ENCODE peak calls at places on chromosomes 16 and 17, in eight cellular contexts. N is endodermal cell, G is psoas muscle, J is GM23338, S is pancreas, T is lower lobe of right lung, R is heart left ventricle, Z is SK-N-SH. Y is an unnamed sample. For H3K4me1 and H3K36me3, the result is how much of the 10 kb centered on the place peaks cover.

GRCh38 chr17:56629450-56630187 is 36.1 kb downstream of the NOG start:
- DNase-seq in T (no peak), Z (peak), J (peak), S (no peak), N (peak), G (no peak), R (no peak), Y (peak)

GRCh38 chr16:78775161-78775561 is 675.7 kb downstream of the WWOX start:
- DNase-seq in G (no peak), Z (no peak), R (no peak), T (no peak), N (no peak), J (no peak), S (no peak), Y (no peak)

GRCh38 chr16:20871258-20871657 is 28.9 kb downstream of the DCUN1D3 start:
- DNase-seq in N (no peak), R (no peak), G (no peak), Z (no peak), J (no peak), T (no peak), S (no peak), Y (no peak)

GRCh38 chr16:74309789-74310781 is 13.5 kb downstream of the PSMD7 start:
- DNase-seq in Z (peak), R (no peak), N (peak), T (no peak), J (peak), G (no peak), S (no peak), Y (peak)

GRCh38 chr16:78589331-78589730 is 489.9 kb downstream of the WWOX start:
- DNase-seq in Z (no peak), T (no peak), G (no peak), S (no peak), R (no peak), N (no peak), J (no peak), Y (no peak)

GRCh38 chr17:38498353-38498752 is 70.1 kb downstream of the ARHGAP23 start:
- DNase-seq in G (no peak), R (no peak), N (peak), Z (no peak), T (no peak), J (peak), S (no peak), Y (no peak)

GRCh38 chr16:73126453-73126853 is 78.5 kb upstream of the ZFHX3 start:
- DNase-seq in S (peak), Z (no peak), J (no peak), T (no peak), R (peak), G (peak), N (no peak), Y (no peak)

GRCh38 chr17:8124350-8125195 is 667 bp upstream of the HES7 start:
- DNase-seq in N (peak), Z (no peak), G (no peak), T (no peak), J (no peak), S (no peak), R (no peak), Y (peak)

GRCh38 chr16:63623551-63624039 is 1498.3 kb downstream of the CDH11 start:
- DNase-seq in N (no peak), T (no peak), J (no peak), R (no peak), G (no peak), Z (no peak), S (no peak), Y (no peak)

GRCh38 chr17:57260325-57261083 is 4.2 kb downstream of the MSI2 start:
- DNase-seq in J (no peak), N (peak), S (no peak), G (no peak), T (no peak), R (no peak), Z (no peak), Y (no peak)

GRCh38 chr16:72990003-72990521 is 57.9 kb downstream of the ZFHX3 start:
- DNase-seq in T (no peak), S (no peak), N (peak), R (peak), G (peak), Z (no peak), J (peak), Y (peak)

GRCh38 chr17:13419676-13420075 is 182.1 kb downstream of the HS3ST3A1 start:
- DNase-seq in S (no peak), J (no peak), R (no peak), G (no peak), Z (no peak), N (no peak), T (no peak), Y (no peak)

GRCh38 chr16:86549893-86550190 is 5.2 kb downstream of the MTHFSD start:
- DNase-seq in G (no peak), N (no peak), Z (no peak), T (no peak), S (no peak), J (no peak), R (no peak), Y (no peak)

GRCh38 chr16:82671743-82672142 is 45.0 kb downstream of the CDH13 start:
- DNase-seq in Z (no peak), N (no peak), S (no peak), G (no peak), J (peak), R (no peak), T (no peak), Y (no peak)

GRCh38 chr17:82957961-82958491 is 118.2 kb upstream of the ZNF750 start:
- DNase-seq in G (peak), S (no peak), R (no peak), T (no peak), J (no peak), N (no peak), Z (no peak), Y (peak)

DNA sequence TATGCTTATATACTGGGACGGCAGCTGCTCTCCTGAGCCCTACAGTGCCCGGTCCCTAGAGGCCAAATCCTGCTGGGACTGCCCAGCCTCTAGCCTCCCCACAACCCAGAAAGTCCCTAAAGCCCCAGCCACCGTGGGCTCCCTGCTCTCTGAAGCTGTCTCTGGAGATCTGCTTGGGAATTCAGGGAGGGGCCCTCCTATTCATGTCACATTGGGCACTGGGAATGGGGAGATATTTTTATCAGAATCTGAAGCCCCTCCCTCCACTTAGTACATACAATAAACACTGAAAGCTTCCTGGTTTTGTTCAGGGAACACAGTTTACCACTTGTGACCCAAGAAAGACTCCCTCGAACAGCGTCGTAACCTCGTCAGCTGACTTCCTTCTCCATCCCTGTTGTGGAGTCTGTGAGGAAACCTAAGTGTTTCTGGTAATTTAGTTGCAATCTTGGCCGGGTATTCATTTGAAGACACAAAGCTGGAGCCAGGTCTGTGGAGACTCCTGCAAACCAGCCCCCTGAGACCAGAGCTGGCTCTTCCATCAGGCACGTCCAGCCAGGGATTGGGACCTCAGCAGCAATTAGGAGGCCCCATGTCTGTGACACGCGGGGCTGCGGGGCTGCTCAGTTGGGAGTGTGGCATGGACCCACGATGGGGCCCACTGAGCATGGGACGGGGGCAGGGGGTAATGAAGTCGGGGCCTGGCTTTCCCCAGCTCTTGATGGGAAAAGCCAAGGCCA is 38.5 kb downstream of the PGS1 start:
- DNase-seq in S (no peak), N (no peak), R (no peak), J (no peak), T (no peak), G (no peak), Z (no peak), Y (no peak)
- H3K4me1 ChIP-seq in S (under half), N (under half), R (under half), J (under half), T (half or more), G (half or more), Z (under half), Y (half or more)

GRCh38 chr16:1779234-1779701 is 3.1 kb downstream of the SPSB3 start:
- DNase-seq in J (no peak), N (no peak), T (no peak), Z (no peak), R (no peak), G (peak), S (no peak), Y (no peak)

GRCh38 chr16:1777375-1778199 is 4.7 kb upstream of the MRPS34 start:
- DNase-seq in Z (no peak), T (no peak), S (peak), R (peak), N (no peak), J (no peak), G (peak), Y (no peak)

GRCh38 chr16:1776991-1777374 is 4.0 kb upstream of the MRPS34 start:
- DNase-seq in R (no peak), N (no peak), T (no peak), Z (no peak), J (no peak), S (no peak), G (peak), Y (no peak)

GRCh38 chr16:1779741-1780676 is 2.4 kb downstream of the SPSB3 start:
- DNase-seq in G (peak), J (no peak), S (no peak), T (no peak), Z (no peak), R (no peak), N (no peak), Y (no peak)

DNA sequence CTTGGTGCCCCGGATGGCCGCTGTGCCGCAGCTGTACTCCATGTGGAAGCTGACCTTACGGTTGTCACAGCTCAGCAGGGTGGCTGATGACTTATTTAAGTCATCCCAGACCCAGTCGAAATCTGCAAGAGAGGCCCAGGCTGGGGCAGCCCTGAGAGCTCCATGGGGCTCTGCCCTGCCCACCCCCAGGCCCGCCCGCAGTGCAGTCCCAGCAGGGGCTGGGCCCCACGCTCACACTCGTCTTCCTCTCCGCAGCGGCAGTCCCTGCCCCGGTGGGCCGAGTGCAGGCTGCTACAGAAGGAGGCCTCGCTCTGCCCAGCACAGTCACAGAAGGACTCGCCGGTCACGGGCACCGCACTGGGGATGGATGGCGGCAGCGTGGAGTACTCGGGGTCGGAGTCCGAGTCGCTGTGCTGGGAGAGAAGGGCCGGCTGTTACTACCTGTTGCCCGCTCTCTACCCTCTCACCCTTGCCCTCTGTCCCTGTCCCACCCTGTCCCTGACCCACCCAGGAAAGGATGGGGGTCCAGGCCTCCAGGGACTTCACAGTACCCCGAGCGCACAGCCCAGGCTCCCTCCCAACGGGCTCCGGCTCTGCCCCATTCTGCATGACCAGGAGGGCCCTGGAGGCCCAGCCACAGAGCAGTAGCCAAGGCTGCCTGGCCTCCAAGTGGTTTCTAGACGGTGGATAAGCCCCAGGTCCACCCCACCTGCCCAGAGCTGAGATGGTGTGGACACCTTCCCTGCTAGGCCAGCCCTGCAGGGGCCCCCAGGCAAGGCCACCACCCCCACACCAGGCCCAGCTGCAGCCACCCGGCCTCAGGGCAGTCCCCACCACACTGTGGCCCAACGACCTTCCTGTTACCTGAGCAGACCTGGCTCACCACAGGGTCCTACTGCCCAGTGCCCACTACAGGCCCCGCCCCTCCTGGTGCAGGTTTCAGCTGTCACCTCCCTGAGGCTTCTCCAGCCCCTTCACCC is 3.9 kb downstream of the SPSB3 start:
- DNase-seq in Z (no peak), T (no peak), N (no peak), G (peak), J (no peak), R (peak), S (peak), Y (no peak)
- H3K36me3 ChIP-seq in Z (under half), T (half or more), N (under half), G (under half), J (under half), R (half or more), S (under half), Y (under half)

GRCh38 chr17:2025622-2026309 is 632 bp upstream of the RTN4RL1 start:
- DNase-seq in N (peak), J (peak), G (peak), T (peak), Z (peak), S (peak), R (peak), Y (peak)
- H3K27ac ChIP-seq in N (no peak), J (no peak), G (peak), T (no peak), Z (no peak), S (peak), R (peak), Y (no peak)

GRCh38 chr16:75647492-75648264 is at the start of the genes KARS1 and TERF2IP:
- DNase-seq in N (peak), J (peak), T (peak), Z (peak), S (peak), G (peak), R (peak), Y (peak)
- H3K4me1 ChIP-seq in N (under half), J (under half), T (half or more), Z (under half), S (under half), G (half or more), R (under half), Y (under half)

GRCh38 chr17:4258867-4259266 is 4.9 kb downstream of the ANKFY1 start:
- DNase-seq in N (peak), R (no peak), G (no peak), S (no peak), T (no peak), Z (no peak), J (no peak), Y (no peak)

GRCh38 chr17:4261452-4261851 is 2.3 kb downstream of the ANKFY1 start:
- DNase-seq in G (no peak), N (peak), S (no peak), J (no peak), Z (no peak), R (no peak), T (no peak), Y (no peak)

DNA sequence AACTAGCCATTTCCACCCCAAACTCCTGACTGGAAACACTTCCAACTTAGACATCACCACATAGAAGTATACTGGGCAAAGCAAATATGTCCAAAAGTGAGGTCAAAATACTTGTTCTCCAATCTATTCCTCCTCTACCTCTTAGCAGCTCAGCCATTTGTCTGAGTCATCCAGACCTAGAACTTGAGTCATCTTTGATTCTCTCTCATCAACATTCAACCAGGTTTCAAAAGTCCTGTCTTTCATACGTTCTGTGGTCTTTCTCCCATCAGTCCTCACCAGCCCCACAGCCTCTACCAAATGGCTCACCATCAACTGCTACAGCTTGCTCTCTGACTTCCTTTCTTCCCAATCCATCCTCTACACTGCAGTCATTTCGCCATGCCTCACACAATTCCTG is 6.8 kb downstream of the ANKFY1 start:
- DNase-seq in Z (no peak), R (no peak), S (no peak), T (no peak), J (no peak), G (no peak), N (peak), Y (no peak)
- H3K36me3 ChIP-seq in Z (under half), R (under half), S (under half), T (under half), J (under half), G (under half), N (under half), Y (under half)

DNA sequence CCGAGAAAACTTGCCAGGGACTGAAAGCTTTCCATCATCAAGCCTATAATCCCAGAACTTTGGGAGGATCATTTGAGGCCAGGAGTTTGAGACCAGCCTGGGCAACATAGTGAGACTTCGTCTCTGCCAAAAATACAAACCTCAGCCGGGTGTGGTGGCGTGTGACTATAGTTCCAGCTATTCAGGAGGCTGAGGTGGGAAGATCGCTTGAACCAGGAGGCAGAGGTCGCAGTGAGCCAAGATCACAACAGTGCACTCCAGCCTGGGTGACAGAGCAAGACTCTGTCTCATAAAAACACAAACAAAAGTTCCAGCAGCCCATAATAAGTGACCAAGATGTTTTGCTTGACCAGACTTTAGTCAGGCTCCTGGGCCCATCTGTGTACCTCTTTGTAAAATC is 1.9 kb downstream of the MEAK7 start:
- DNase-seq in S (no peak), N (no peak), Z (no peak), J (no peak), R (no peak), T (peak), G (no peak), Y (no peak)
- H3K27ac ChIP-seq in S (no peak), N (no peak), Z (no peak), J (no peak), R (no peak), T (no peak), G (no peak), Y (no peak)

GRCh38 chr16:50615891-50616290 is 65.2 kb downstream of the SNX20 start:
- DNase-seq in N (no peak), R (no peak), G (no peak), J (no peak), T (no peak), Z (no peak), S (no peak), Y (no peak)

GRCh38 chr16:50616386-50616785 is 64.7 kb downstream of the SNX20 start:
- DNase-seq in N (no peak), G (no peak), T (no peak), R (no peak), J (no peak), S (no peak), Z (no peak), Y (no peak)

GRCh38 chr16:50618238-50618918 is 62.7 kb downstream of the SNX20 start:
- DNase-seq in R (no peak), Z (no peak), J (no peak), G (no peak), T (no peak), S (no peak), N (no peak), Y (no peak)

GRCh38 chr16:50616883-50617629 is 64.1 kb downstream of the SNX20 start:
- DNase-seq in N (peak), J (peak), Z (no peak), S (no peak), G (no peak), T (no peak), R (no peak), Y (no peak)

DNA sequence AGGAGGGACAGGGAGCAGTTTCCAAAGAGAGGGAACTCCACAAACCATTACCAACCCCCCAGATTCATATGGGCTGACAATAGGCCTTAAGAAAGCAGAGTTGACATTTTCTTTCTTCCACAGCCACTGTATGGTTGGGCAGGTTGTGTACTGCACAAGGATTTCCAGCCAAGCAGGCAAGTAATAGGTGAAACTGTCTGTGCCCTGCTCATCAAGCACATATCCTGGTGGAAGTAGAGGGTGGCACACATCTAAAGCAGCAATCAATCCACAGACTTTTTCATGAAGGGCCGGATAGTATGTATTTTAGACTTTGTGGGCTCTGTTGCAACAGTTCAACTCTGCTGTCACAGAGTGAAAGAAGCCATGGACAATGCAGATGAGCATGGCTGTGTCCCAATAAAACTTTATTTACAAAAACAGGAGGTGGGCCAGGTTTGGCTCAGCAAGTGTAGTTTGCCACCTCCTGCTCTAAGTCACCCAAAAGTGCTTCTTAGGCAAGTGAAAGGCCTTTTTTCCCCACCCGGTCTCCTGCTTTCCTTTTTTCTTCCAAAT is 63.4 kb downstream of the SNX20 start:
- DNase-seq in Z (no peak), N (no peak), T (no peak), S (no peak), G (no peak), R (no peak), J (no peak), Y (no peak)
- H3K4me1 ChIP-seq in Z (under half), N (under half), T (under half), S (under half), G (under half), R (under half), J (under half), Y (under half)

Y was measured in SJCRH30.